ENCODE peak calls at places on chromosomes 12 and 14, in five cellular contexts. K, L, X, C and V are unnamed samples.

GRCh38 chr12:131720241-131720640 is 9.4 kb downstream of the SFSWAP start:
- DNase-seq in X (no peak), K (no peak), C (no peak), L (no peak), V (no peak)

GRCh38 chr14:36511981-36512584 is 7.9 kb downstream of the NKX2-1 start:
- DNase-seq in X (no peak), C (no peak), L (no peak), K (no peak), V (no peak)

GRCh38 chr12:3604750-3605638 is 114.0 kb downstream of the PRMT8 start:
- DNase-seq in C (peak), L (no peak), X (peak), K (peak), V (no peak)

GRCh38 chr14:91418387-91419043 is 895 bp upstream of the CCDC88C start:
- DNase-seq in K (peak), L (peak), X (peak), C (peak), V (peak)

GRCh38 chr14:92253381-92253894 is 69.5 kb upstream of the SLC24A4 start:
- DNase-seq in X (no peak), K (no peak), L (no peak), C (no peak), V (no peak)

GRCh38 chr12:93720559-93720958 is 43.4 kb downstream of the CRADD start:
- DNase-seq in X (no peak), K (no peak), L (no peak), C (no peak), V (no peak)

GRCh38 chr12:110100315-110100970 is 23.7 kb upstream of the IFT81 start:
- DNase-seq in K (peak), X (peak), L (peak), C (peak), V (peak)

GRCh38 chr14:52729925-52730707 is at the start of gene STYX:
- DNase-seq in L (peak), K (peak), X (peak), C (peak), V (peak)

GRCh38 chr14:54177861-54178591 is 218.8 kb upstream of the CDKN3 start:
- DNase-seq in X (no peak), L (peak), K (peak), C (no peak), V (no peak)

GRCh38 chr12:132776816-132777568 is 15.4 kb upstream of the ANKLE2 start:
- DNase-seq in K (no peak), X (peak), C (no peak), L (peak), V (no peak)

GRCh38 chr14:54637829-54638446 is 71.0 kb downstream of the SAMD4A start:
- DNase-seq in K (peak), L (peak), X (no peak), C (peak), V (no peak)

GRCh38 chr12:75820848-75821578 is 210.6 kb downstream of the PHLDA1 start:
- DNase-seq in C (peak), L (peak), X (no peak), K (no peak), V (no peak)

GRCh38 chr14:101105045-101105444 is 201.5 kb upstream of the RTL1 start:
- DNase-seq in K (no peak), L (no peak), C (no peak), X (no peak), V (no peak)

GRCh38 chr12:3275171-3276041 is 198.2 kb downstream of the TSPAN9 start:
- DNase-seq in X (peak), K (peak), L (peak), C (peak), V (peak)

GRCh38 chr12:63151898-63152700 is 1.1 kb upstream of the AVPR1A start:
- DNase-seq in L (peak), X (peak), K (peak), C (peak), V (peak)

GRCh38 chr14:25049127-25049558 is 804 bp downstream of the STXBP6 start:
- DNase-seq in K (no peak), C (no peak), X (peak), L (peak), V (no peak)

GRCh38 chr12:100845095-100845494 is 50.5 kb downstream of the ANO4 start:
- DNase-seq in L (no peak), K (peak), C (peak), X (no peak), V (no peak)

GRCh38 chr12:106303202-106303820 is 778 bp downstream of the TCP11L2 start:
- DNase-seq in K (peak), C (peak), L (peak), X (peak), V (peak)

GRCh38 chr12:12008232-12008850 is 62.4 kb upstream of the BCL2L14 start:
- DNase-seq in X (no peak), C (no peak), L (no peak), K (peak), V (peak)

GRCh38 chr12:78916845-78917480 is 52.4 kb downstream of the SYT1 start:
- DNase-seq in X (no peak), L (peak), K (peak), C (peak), V (no peak)

GRCh38 chr12:9064815-9065606 is 50.7 kb downstream of the A2M start:
- DNase-seq in L (peak), K (no peak), C (peak), X (peak), V (peak)

GRCh38 chr14:49621114-49621881 is 699 bp downstream of the MGAT2 start:
- DNase-seq in X (peak), K (peak), L (peak), C (no peak), V (peak)

GRCh38 chr12:13128291-13129000 is 25.0 kb upstream of the GSG1 start:
- DNase-seq in C (no peak), K (peak), X (no peak), L (no peak), V (no peak)

GRCh38 chr14:91891081-91891480 is 23.7 kb upstream of the TC2N start:
- DNase-seq in X (no peak), L (no peak), K (no peak), C (no peak), V (no peak)

GRCh38 chr14:27175489-27175888 is 577.7 kb upstream of the NOVA1 start:
- DNase-seq in C (no peak), K (no peak), X (no peak), L (no peak), V (no peak)

GRCh38 chr12:85765443-85765842 is 70.8 kb downstream of the RASSF9 start:
- DNase-seq in L (no peak), X (no peak), K (no peak), C (peak), V (no peak)

GRCh38 chr12:123788541-123788940 is 26.4 kb downstream of the DNAH10 start:
- DNase-seq in K (no peak), C (no peak), X (no peak), L (no peak), V (no peak)

GRCh38 chr12:124396544-124397398 is 101.9 kb downstream of the RFLNA start:
- DNase-seq in X (peak), L (no peak), C (no peak), K (no peak), V (no peak)

GRCh38 chr14:73526036-73526984 is 10.6 kb upstream of the ACOT1 start:
- DNase-seq in X (peak), K (no peak), C (peak), L (no peak), V (no peak)

GRCh38 chr14:74203546-74203945 is 35.7 kb upstream of the VSX2 start:
- DNase-seq in K (no peak), C (no peak), L (no peak), X (no peak), V (no peak)

GRCh38 chr14:104885031-104885972 is 20.2 kb downstream of the CEP170B start:
- DNase-seq in X (peak), L (no peak), C (no peak), K (no peak), V (no peak)

DNA sequence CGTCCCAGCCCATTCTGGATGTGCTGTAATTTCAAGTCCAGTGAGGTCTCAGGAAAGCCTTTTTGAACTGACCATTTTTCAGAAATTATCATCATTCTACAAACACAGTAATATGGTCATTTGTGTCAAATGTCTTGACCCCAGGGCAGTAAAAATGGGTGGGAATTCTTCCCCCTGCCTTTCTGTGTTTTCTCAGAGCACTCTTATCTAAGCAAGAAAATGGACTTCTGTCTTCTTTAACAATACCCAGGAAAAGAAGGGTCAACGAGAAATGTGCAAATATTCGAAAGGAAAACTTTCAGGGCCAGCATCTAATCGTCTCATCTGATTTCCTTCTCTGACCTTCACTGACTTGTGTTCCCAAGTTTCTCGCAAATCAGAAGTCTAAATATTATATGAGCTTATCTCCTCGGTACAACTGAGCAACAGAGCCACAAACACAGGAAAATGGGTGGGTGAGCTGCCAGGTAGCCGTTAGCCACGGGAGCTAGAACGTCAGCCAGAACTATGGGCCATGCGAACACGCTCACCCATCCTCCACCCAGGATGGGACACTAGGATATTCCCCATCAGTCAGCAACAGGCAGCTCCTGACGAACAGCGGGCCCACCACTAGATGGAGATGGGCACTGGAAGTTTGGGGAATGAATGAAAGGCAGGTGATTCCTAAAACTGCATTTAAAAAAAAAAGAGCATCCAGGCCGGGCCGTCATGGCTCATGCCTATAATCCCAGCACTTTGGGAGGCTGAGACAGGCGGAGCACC is 57.1 kb downstream of the VWF start:
- DNase-seq in X (no peak), C (no peak), L (peak), K (peak), V (no peak)
- TF ChIP-seq CTCF in X (no peak), C (peak), L (peak), K (peak), V (peak)

GRCh38 chr12:24741216-24741615 is 207.7 kb downstream of the BCAT1 start:
- DNase-seq in C (no peak), K (no peak), X (no peak), L (no peak), V (no peak)
- TF ChIP-seq CTCF in C (no peak), K (no peak), X (no peak), L (no peak), V (no peak)

DNA sequence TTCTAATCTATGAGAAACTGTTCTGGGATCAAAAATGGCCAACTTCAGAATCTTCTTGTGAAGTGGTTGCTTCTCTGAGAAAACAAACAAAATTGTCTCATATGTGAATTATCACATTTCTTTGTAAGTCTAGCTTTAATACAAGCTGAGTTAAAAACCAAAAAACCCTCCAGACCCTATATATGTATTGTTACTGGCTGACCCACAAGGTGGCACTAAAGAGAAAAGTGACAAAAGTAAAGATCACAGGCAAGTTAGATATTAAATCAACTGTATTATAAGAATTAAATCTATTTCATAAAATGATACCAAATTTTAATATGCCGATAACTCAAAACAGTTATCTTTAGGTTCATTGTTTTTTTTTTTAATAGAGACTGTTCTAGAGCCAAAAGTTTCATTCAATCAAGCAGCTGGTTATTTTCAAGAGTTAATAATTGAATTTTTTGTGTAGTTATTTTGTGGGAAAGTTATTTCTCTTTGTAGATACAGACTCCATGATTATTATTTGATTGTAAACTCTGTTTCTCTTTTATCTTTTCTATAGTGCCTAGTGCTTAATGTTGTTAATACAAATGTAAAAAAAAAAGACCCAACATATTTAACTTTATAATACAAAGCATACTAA is 7.5 kb upstream of the TRHDE start:
- DNase-seq in K (peak), L (peak), C (peak), X (no peak), V (no peak)
- TF ChIP-seq CTCF in K (peak), L (peak), C (peak), X (peak), V (peak)

DNA sequence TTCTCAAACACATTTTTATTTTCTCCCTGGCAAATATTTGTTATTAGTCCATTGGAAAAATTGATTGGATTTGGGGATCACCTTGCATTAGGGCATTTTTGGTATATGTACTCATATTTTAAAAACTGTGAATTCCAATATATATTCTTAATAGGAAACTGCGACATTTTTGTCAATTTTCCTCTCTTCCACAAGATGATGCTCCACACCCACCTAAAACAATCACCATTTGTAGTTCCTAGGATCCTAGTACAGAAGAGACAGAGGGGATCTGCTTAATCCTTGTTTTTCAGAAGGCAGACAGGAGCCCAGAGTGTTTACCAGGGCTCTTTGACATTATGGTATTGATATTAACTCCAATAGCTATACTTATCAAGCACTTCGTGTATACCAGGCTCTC is 22.8 kb upstream of the OASL start:
- DNase-seq in L (no peak), C (no peak), K (peak), X (no peak), V (no peak)
- TF ChIP-seq CTCF in L (peak), C (no peak), K (peak), X (peak), V (peak)